ENCODE peak calls at places on chromosomes 13 and 19, in four cellular contexts. N is RPMI7951; Y is Jurkat, Clone E6-1; G is IMR-90. M is an unnamed sample.

GRCh38 chr13:114073881-114074551 is 58.4 kb downstream of the RASA3 start:
- DNase-seq in Y (no peak), N (no peak), G (no peak), M (no peak)

GRCh38 chr13:75870397-75870801 is 234.3 kb downstream of the LMO7 start:
- DNase-seq in Y (no peak), N (peak), G (peak), M (peak)

GRCh38 chr13:37769078-37769477 is 100.5 kb downstream of the TRPC4 start:
- DNase-seq in N (no peak), Y (no peak), G (no peak), M (no peak)

GRCh38 chr13:37681295-37682032 is 82.9 kb upstream of the POSTN start:
- DNase-seq in G (peak), Y (no peak), N (peak), M (no peak)

GRCh38 chr19:44686896-44687295 is 12.1 kb upstream of the CEACAM16 start:
- DNase-seq in N (no peak), Y (no peak), G (no peak), M (no peak)

GRCh38 chr19:50880241-50880640 is 7.0 kb downstream of the KLK2 start:
- DNase-seq in Y (no peak), N (no peak), G (no peak), M (no peak)

GRCh38 chr13:114076329-114076761 is 56.1 kb downstream of the RASA3 start:
- DNase-seq in G (no peak), Y (no peak), N (no peak), M (no peak)

GRCh38 chr13:54357284-54357933 is 1328.8 kb downstream of the OLFM4 start:
- DNase-seq in Y (no peak), G (no peak), N (no peak), M (no peak)

GRCh38 chr13:101875717-101876393 is 423.4 kb downstream of the ITGBL1 start:
- DNase-seq in G (peak), Y (no peak), N (peak), M (no peak)

GRCh38 chr19:13622727-13623126 is 116.4 kb upstream of the CACNA1A start:
- DNase-seq in N (no peak), Y (no peak), G (no peak), M (no peak)

GRCh38 chr19:10809693-10810285 is 26.2 kb downstream of the TMED1 start:
- DNase-seq in G (no peak), Y (no peak), N (no peak), M (no peak)

GRCh38 chr19:6536138-6536671 is 5.4 kb downstream of the TNFSF9 start:
- DNase-seq in Y (peak), G (no peak), N (peak), M (peak)

GRCh38 chr13:76210262-76210661 is 574.1 kb downstream of the LMO7 start:
- DNase-seq in Y (peak), N (no peak), G (no peak), M (no peak)

GRCh38 chr19:1214862-1215731 is 9.5 kb downstream of the STK11 start:
- DNase-seq in Y (no peak), G (no peak), N (peak), M (no peak)

GRCh38 chr19:16537111-16537510 is 5.1 kb downstream of the CHERP start:
- DNase-seq in Y (no peak), N (no peak), G (no peak), M (no peak)

GRCh38 chr19:2561895-2562294 is 86.0 kb downstream of the GADD45B start:
- DNase-seq in N (no peak), G (no peak), Y (peak), M (peak)

GRCh38 chr13:29541400-29541799 is 54.1 kb downstream of the SLC7A1 start:
- DNase-seq in Y (no peak), G (no peak), N (no peak), M (no peak)

GRCh38 chr13:38566526-38566925 is 120.4 kb upstream of the FREM2 start:
- DNase-seq in G (no peak), Y (no peak), N (peak), M (no peak)

GRCh38 chr13:44317752-44318550 is 55.7 kb upstream of the SERP2 start:
- DNase-seq in Y (no peak), N (peak), G (peak), M (no peak)

GRCh38 chr19:54388001-54388802 is 23.5 kb upstream of the LAIR1 start:
- DNase-seq in Y (peak), N (no peak), G (no peak), M (no peak)

GRCh38 chr19:58569191-58569942 is 3.8 kb downstream of the MZF1 start:
- DNase-seq in N (no peak), G (no peak), Y (no peak), M (no peak)

GRCh38 chr13:78241278-78241919 is 322.8 kb upstream of the EDNRB start:
- DNase-seq in G (peak), N (peak), Y (peak), M (peak)

GRCh38 chr19:5031231-5032100 is 62.6 kb downstream of the KDM4B start:
- DNase-seq in Y (peak), G (peak), N (peak), M (peak)

M was measured in Karpas-422.